ENCODE peak calls at places on chromosomes 11 and 22, in eight cellular contexts. One of them, this sample, is unnamed. For H3K27me3 and H3K4me1, the result is how much of the 10 kb centered on the place peaks cover.

GRCh38 chr11:129652828-129653227 is 162.8 kb upstream of the TMEM45B start:
- DNase-seq in body of pancreas: no peak
- DNase-seq in spleen: no peak
- DNase-seq in Peyer's patch: no peak
- DNase-seq in HCT116: no peak
- DNase-seq in tibial nerve: no peak
- DNase-seq in breast epithelium: no peak
- DNase-seq in ovary: no peak
- DNase-seq in this sample: no peak

GRCh38 chr11:130156108-130157022 is 3.2 kb upstream of the ST14 start:
- DNase-seq in ovary: no peak
- DNase-seq in Peyer's patch: no peak
- DNase-seq in spleen: no peak
- DNase-seq in HCT116: no peak
- DNase-seq in breast epithelium: no peak
- DNase-seq in tibial nerve: no peak
- DNase-seq in body of pancreas: no peak
- DNase-seq in this sample: no peak

GRCh38 chr11:67576742-67577475 is 6.7 kb upstream of the GSTP1 start:
- DNase-seq in Peyer's patch: no peak
- DNase-seq in ovary: no peak
- DNase-seq in spleen: no peak
- DNase-seq in body of pancreas: no peak
- DNase-seq in tibial nerve: no peak
- DNase-seq in HCT116: no peak
- DNase-seq in breast epithelium: no peak
- DNase-seq in this sample: no peak

GRCh38 chr22:32528984-32529982 is 54.7 kb downstream of the FBXO7 start:
- DNase-seq in body of pancreas: peak
- DNase-seq in Peyer's patch: peak
- DNase-seq in ovary: peak
- DNase-seq in tibial nerve: peak
- DNase-seq in HCT116: peak
- DNase-seq in spleen: peak
- DNase-seq in breast epithelium: peak
- DNase-seq in this sample: peak

GRCh38 chr11:94638902-94639373 is 71.8 kb downstream of the PIWIL4 start:
- DNase-seq in ovary: no peak
- DNase-seq in tibial nerve: peak
- DNase-seq in body of pancreas: no peak
- DNase-seq in Peyer's patch: no peak
- DNase-seq in HCT116: no peak
- DNase-seq in spleen: no peak
- DNase-seq in breast epithelium: no peak
- DNase-seq in this sample: peak

GRCh38 chr11:57180141-57180561 is 1.6 kb upstream of the LRRC55 start:
- DNase-seq in tibial nerve: no peak
- DNase-seq in spleen: no peak
- DNase-seq in ovary: no peak
- DNase-seq in Peyer's patch: no peak
- DNase-seq in body of pancreas: no peak
- DNase-seq in breast epithelium: no peak
- DNase-seq in HCT116: no peak
- DNase-seq in this sample: no peak

GRCh38 chr11:63543711-63544110 is 7.1 kb downstream of the PLAAT4 start:
- DNase-seq in Peyer's patch: no peak
- DNase-seq in spleen: no peak
- DNase-seq in HCT116: no peak
- DNase-seq in breast epithelium: no peak
- DNase-seq in ovary: no peak
- DNase-seq in body of pancreas: no peak
- DNase-seq in tibial nerve: no peak
- DNase-seq in this sample: no peak

GRCh38 chr22:19097518-19097917 is 24.7 kb downstream of the DGCR2 start:
- DNase-seq in breast epithelium: no peak
- DNase-seq in Peyer's patch: no peak
- DNase-seq in spleen: no peak
- DNase-seq in ovary: no peak
- DNase-seq in HCT116: no peak
- DNase-seq in body of pancreas: peak
- DNase-seq in tibial nerve: no peak
- DNase-seq in this sample: no peak

GRCh38 chr11:61447601-61448551 is 18.0 kb downstream of the SDHAF2 start:
- DNase-seq in Peyer's patch: no peak
- DNase-seq in HCT116: no peak
- DNase-seq in spleen: no peak
- DNase-seq in ovary: no peak
- DNase-seq in body of pancreas: no peak
- DNase-seq in tibial nerve: no peak
- DNase-seq in breast epithelium: no peak
- DNase-seq in this sample: no peak

GRCh38 chr11:44851496-44851895 is 99.2 kb downstream of the TP53I11 start:
- DNase-seq in body of pancreas: no peak
- DNase-seq in Peyer's patch: no peak
- DNase-seq in HCT116: no peak
- DNase-seq in spleen: no peak
- DNase-seq in breast epithelium: no peak
- DNase-seq in ovary: no peak
- DNase-seq in tibial nerve: no peak
- DNase-seq in this sample: no peak
- H3K27me3 ChIP-seq in body of pancreas: under half
- H3K27me3 ChIP-seq in Peyer's patch: under half
- H3K27me3 ChIP-seq in HCT116: under half
- H3K27me3 ChIP-seq in spleen: under half
- H3K27me3 ChIP-seq in breast epithelium: under half
- H3K27me3 ChIP-seq in ovary: under half
- H3K27me3 ChIP-seq in tibial nerve: under half
- H3K27me3 ChIP-seq in this sample: under half

GRCh38 chr22:22043296-22044078 is 60.9 kb upstream of the TOP3B start:
- DNase-seq in breast epithelium: no peak
- DNase-seq in spleen: no peak
- DNase-seq in ovary: no peak
- DNase-seq in body of pancreas: no peak
- DNase-seq in HCT116: no peak
- DNase-seq in Peyer's patch: no peak
- DNase-seq in tibial nerve: no peak
- DNase-seq in this sample: no peak
- TF ChIP-seq POLR2A in breast epithelium: no peak
- TF ChIP-seq POLR2A in spleen: no peak
- TF ChIP-seq POLR2A in ovary: no peak
- TF ChIP-seq POLR2A in body of pancreas: no peak
- TF ChIP-seq POLR2A in HCT116: no peak
- TF ChIP-seq POLR2A in Peyer's patch: no peak
- TF ChIP-seq POLR2A in tibial nerve: no peak
- TF ChIP-seq POLR2A in this sample: no peak

GRCh38 chr11:1504164-1504563 is 17.6 kb upstream of the MOB2 start:
- DNase-seq in Peyer's patch: no peak
- DNase-seq in tibial nerve: no peak
- DNase-seq in spleen: no peak
- DNase-seq in HCT116: no peak
- DNase-seq in ovary: no peak
- DNase-seq in breast epithelium: no peak
- DNase-seq in body of pancreas: no peak
- DNase-seq in this sample: no peak
- H3K4me1 ChIP-seq in Peyer's patch: under half
- H3K4me1 ChIP-seq in tibial nerve: under half
- H3K4me1 ChIP-seq in spleen: half or more
- H3K4me1 ChIP-seq in HCT116: under half
- H3K4me1 ChIP-seq in ovary: under half
- H3K4me1 ChIP-seq in breast epithelium: under half
- H3K4me1 ChIP-seq in body of pancreas: under half
- H3K4me1 ChIP-seq in this sample: under half

GRCh38 chr11:22347857-22348496 is 9.8 kb downstream of the SLC17A6 start:
- DNase-seq in Peyer's patch: no peak
- DNase-seq in spleen: no peak
- DNase-seq in breast epithelium: no peak
- DNase-seq in HCT116: no peak
- DNase-seq in tibial nerve: no peak
- DNase-seq in body of pancreas: no peak
- DNase-seq in ovary: no peak
- DNase-seq in this sample: no peak

GRCh38 chr11:22349446-22349845 is 11.3 kb downstream of the SLC17A6 start:
- DNase-seq in breast epithelium: no peak
- DNase-seq in tibial nerve: no peak
- DNase-seq in HCT116: no peak
- DNase-seq in spleen: no peak
- DNase-seq in Peyer's patch: no peak
- DNase-seq in body of pancreas: no peak
- DNase-seq in ovary: no peak
- DNase-seq in this sample: no peak

GRCh38 chr11:22343411-22344032 is 5.3 kb downstream of the SLC17A6 start:
- DNase-seq in body of pancreas: peak
- DNase-seq in HCT116: no peak
- DNase-seq in breast epithelium: no peak
- DNase-seq in tibial nerve: no peak
- DNase-seq in spleen: no peak
- DNase-seq in Peyer's patch: no peak
- DNase-seq in ovary: no peak
- DNase-seq in this sample: no peak

GRCh38 chr11:22342599-22343138 is 4.5 kb downstream of the SLC17A6 start:
- DNase-seq in body of pancreas: no peak
- DNase-seq in HCT116: no peak
- DNase-seq in Peyer's patch: no peak
- DNase-seq in breast epithelium: no peak
- DNase-seq in spleen: no peak
- DNase-seq in tibial nerve: no peak
- DNase-seq in ovary: no peak
- DNase-seq in this sample: no peak

DNA sequence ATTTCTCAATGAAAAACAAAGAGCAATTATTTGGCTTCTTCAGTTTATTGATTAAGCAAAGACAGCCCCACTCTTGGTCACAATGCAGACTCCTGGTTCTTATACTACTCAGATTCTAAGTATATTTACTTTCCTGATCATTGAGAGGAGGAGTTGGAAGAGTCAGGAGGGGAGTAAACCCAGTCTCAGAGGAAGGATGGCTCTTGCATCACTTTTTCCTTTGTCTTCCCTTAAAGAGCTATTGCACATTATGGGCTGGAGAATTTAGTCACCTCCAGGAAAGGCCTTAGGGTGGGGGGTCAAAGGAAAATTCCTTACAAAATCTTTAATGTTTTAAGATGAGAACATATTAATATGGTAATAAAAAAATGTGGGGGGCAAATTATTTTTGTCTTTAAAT is 8.1 kb downstream of the SLC17A6 start:
- DNase-seq in Peyer's patch: no peak
- DNase-seq in HCT116: no peak
- DNase-seq in breast epithelium: no peak
- DNase-seq in ovary: no peak
- DNase-seq in body of pancreas: no peak
- DNase-seq in spleen: no peak
- DNase-seq in tibial nerve: no peak
- DNase-seq in this sample: no peak
- H3K27me3 ChIP-seq in Peyer's patch: under half
- H3K27me3 ChIP-seq in HCT116: under half
- H3K27me3 ChIP-seq in breast epithelium: under half
- H3K27me3 ChIP-seq in ovary: under half
- H3K27me3 ChIP-seq in body of pancreas: under half
- H3K27me3 ChIP-seq in spleen: half or more
- H3K27me3 ChIP-seq in tibial nerve: under half
- H3K27me3 ChIP-seq in this sample: under half

GRCh38 chr22:26662160-26662559 is 4.8 kb downstream of the MIAT start:
- DNase-seq in body of pancreas: no peak
- DNase-seq in ovary: no peak
- DNase-seq in tibial nerve: no peak
- DNase-seq in Peyer's patch: no peak
- DNase-seq in spleen: no peak
- DNase-seq in breast epithelium: no peak
- DNase-seq in HCT116: no peak
- DNase-seq in this sample: no peak

GRCh38 chr22:26660961-26661578 is 3.7 kb downstream of the MIAT start:
- DNase-seq in tibial nerve: no peak
- DNase-seq in spleen: peak
- DNase-seq in breast epithelium: no peak
- DNase-seq in Peyer's patch: no peak
- DNase-seq in body of pancreas: no peak
- DNase-seq in HCT116: no peak
- DNase-seq in ovary: no peak
- DNase-seq in this sample: no peak

GRCh38 chr22:26658161-26658560 is 773 bp downstream of the MIAT start:
- DNase-seq in Peyer's patch: no peak
- DNase-seq in breast epithelium: no peak
- DNase-seq in HCT116: no peak
- DNase-seq in spleen: no peak
- DNase-seq in tibial nerve: no peak
- DNase-seq in ovary: no peak
- DNase-seq in body of pancreas: no peak
- DNase-seq in this sample: no peak

GRCh38 chr22:26658671-26659478 is 1.5 kb downstream of the MIAT start:
- DNase-seq in breast epithelium: peak
- DNase-seq in body of pancreas: peak
- DNase-seq in HCT116: peak
- DNase-seq in ovary: no peak
- DNase-seq in Peyer's patch: no peak
- DNase-seq in tibial nerve: peak
- DNase-seq in spleen: peak
- DNase-seq in this sample: peak

DNA sequence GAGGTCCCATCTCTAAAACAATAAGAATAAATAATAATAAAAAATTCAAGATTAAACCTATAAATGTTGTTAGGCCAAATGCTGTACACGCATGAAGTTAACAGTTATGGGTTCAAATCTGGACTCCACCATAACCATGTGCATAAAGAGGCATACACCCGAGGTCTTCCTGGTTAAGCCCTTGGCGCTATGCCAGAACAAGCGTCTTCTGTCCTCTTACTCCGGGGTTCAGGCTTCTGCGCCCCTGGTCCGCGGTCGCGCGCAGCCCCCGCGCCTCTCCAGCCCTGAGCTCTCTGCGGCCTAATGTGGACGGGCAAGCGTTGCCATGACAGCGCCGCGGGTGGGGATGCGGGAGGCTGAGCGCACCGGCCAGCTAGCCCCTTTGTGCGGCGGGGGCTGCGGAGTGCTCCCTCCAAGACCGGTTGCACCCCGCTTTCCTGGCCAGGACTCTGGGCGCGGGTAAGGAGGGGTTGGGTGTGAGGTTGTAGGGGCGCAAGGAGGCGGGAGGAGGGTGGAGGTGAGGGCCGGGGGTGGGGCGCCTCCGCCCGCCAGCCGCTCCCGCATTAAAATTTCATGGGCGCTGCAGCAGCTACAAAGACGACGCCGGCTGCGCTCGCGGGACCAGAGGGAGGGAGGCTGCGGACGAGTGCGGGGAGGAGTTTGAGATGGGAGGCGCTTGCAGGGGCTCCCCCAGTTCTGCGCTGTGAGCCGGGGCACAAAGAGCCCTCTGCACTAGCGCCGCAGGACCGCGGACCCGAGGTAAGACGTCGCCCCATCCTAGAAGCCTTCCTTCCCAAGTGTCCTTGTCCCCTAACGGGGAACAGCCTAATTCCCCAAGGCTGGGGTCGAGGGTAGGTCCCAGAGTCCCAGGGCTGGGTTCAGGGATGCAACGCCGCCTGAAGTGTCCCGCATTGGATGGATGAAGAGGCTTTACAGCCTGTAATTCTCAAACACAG is at the start of gene MIAT:
- DNase-seq in tibial nerve: no peak
- DNase-seq in body of pancreas: peak
- DNase-seq in ovary: no peak
- DNase-seq in breast epithelium: no peak
- DNase-seq in Peyer's patch: no peak
- DNase-seq in spleen: peak
- DNase-seq in HCT116: no peak
- DNase-seq in this sample: no peak
- TF ChIP-seq POLR2A in tibial nerve: no peak
- TF ChIP-seq POLR2A in body of pancreas: no peak
- TF ChIP-seq POLR2A in ovary: no peak
- TF ChIP-seq POLR2A in breast epithelium: no peak
- TF ChIP-seq POLR2A in Peyer's patch: no peak
- TF ChIP-seq POLR2A in spleen: no peak
- TF ChIP-seq POLR2A in HCT116: no peak
- TF ChIP-seq POLR2A in this sample: no peak

GRCh38 chr22:38034884-38035529 is 22.2 kb upstream of the PICK1 start:
- DNase-seq in body of pancreas: no peak
- DNase-seq in HCT116: no peak
- DNase-seq in tibial nerve: no peak
- DNase-seq in Peyer's patch: no peak
- DNase-seq in ovary: no peak
- DNase-seq in breast epithelium: no peak
- DNase-seq in spleen: no peak
- DNase-seq in this sample: no peak
- H3K4me1 ChIP-seq in body of pancreas: under half
- H3K4me1 ChIP-seq in HCT116: under half
- H3K4me1 ChIP-seq in tibial nerve: half or more
- H3K4me1 ChIP-seq in Peyer's patch: under half
- H3K4me1 ChIP-seq in ovary: under half
- H3K4me1 ChIP-seq in breast epithelium: under half
- H3K4me1 ChIP-seq in spleen: under half
- H3K4me1 ChIP-seq in this sample: under half

This sample was measured in prostate gland.